ENCODE peak calls at places on chromosome 15, in four cellular contexts. A is Peyer's patch, Y is GM12865, V is bronchial epithelial cell. H is an unnamed sample.

GRCh38 chr15:79680721-79681120 is 216.1 kb downstream of the MTHFS start:
- DNase-seq in Y (peak), A (no peak), V (peak), H (no peak)

GRCh38 chr15:82918162-82918561 is 34.4 kb downstream of the HOMER2 start:
- DNase-seq in A (no peak), Y (no peak), V (no peak), H (no peak)

GRCh38 chr15:97652700-97653167 is 307.8 kb upstream of the ARRDC4 start:
- DNase-seq in A (peak), V (no peak), Y (no peak), H (no peak)

GRCh38 chr15:41332788-41333527 is at the start of gene NUSAP1:
- DNase-seq in V (peak), A (no peak), Y (peak), H (no peak)

GRCh38 chr15:74129411-74130088 is 836 bp upstream of the ISLR2 start:
- DNase-seq in A (no peak), V (no peak), Y (no peak), H (peak)

GRCh38 chr15:58951388-58952060 is 18.0 kb upstream of the SLTM start:
- DNase-seq in A (no peak), V (peak), Y (no peak), H (no peak)

GRCh38 chr15:43183270-43183669 is 1.9 kb upstream of the CCNDBP1 start:
- DNase-seq in V (no peak), Y (no peak), A (no peak), H (no peak)

GRCh38 chr15:58243083-58243482 is 104.9 kb downstream of the AQP9 start:
- DNase-seq in A (no peak), Y (no peak), V (no peak), H (no peak)

GRCh38 chr15:46735115-46735514 is 982.2 kb upstream of the SEMA6D start:
- DNase-seq in V (no peak), A (no peak), Y (peak), H (no peak)

GRCh38 chr15:65530318-65531111 is at the start of gene HACD3:
- DNase-seq in A (peak), Y (peak), V (peak), H (peak)

GRCh38 chr15:48352474-48353072 is 21.3 kb downstream of the DUT start:
- DNase-seq in V (peak), A (peak), Y (peak), H (peak)

GRCh38 chr15:97547381-97547780 is 413.1 kb upstream of the ARRDC4 start:
- DNase-seq in A (no peak), V (no peak), Y (no peak), H (no peak)

GRCh38 chr15:51600114-51600513 is 22.5 kb downstream of the DMXL2 start:
- DNase-seq in A (no peak), V (peak), Y (peak), H (no peak)

GRCh38 chr15:65133550-65134200 is at the start of gene PDCD7:
- DNase-seq in V (peak), Y (peak), A (peak), H (peak)

GRCh38 chr15:78072080-78072892 is 5.2 kb downstream of the TBC1D2B start:
- DNase-seq in Y (no peak), V (peak), A (peak), H (no peak)

GRCh38 chr15:74995779-74996765 is 709 bp downstream of the SCAMP5 start:
- DNase-seq in V (no peak), A (peak), Y (no peak), H (no peak)

GRCh38 chr15:90588427-90588826 is 58.7 kb downstream of the CRTC3 start:
- DNase-seq in Y (peak), V (no peak), A (no peak), H (no peak)

GRCh38 chr15:88022711-88023110 is 233.8 kb downstream of the NTRK3 start:
- DNase-seq in V (no peak), Y (no peak), A (no peak), H (no peak)

GRCh38 chr15:45253330-45253729 is 1.3 kb downstream of the SLC28A2 start:
- DNase-seq in Y (peak), A (no peak), V (no peak), H (no peak)

GRCh38 chr15:63870403-63871209 is 36.9 kb upstream of the HERC1 start:
- DNase-seq in Y (no peak), V (peak), A (no peak), H (no peak)

GRCh38 chr15:63626955-63627354 is 29.8 kb downstream of the FBXL22 start:
- DNase-seq in Y (peak), A (no peak), V (no peak), H (no peak)

DNA sequence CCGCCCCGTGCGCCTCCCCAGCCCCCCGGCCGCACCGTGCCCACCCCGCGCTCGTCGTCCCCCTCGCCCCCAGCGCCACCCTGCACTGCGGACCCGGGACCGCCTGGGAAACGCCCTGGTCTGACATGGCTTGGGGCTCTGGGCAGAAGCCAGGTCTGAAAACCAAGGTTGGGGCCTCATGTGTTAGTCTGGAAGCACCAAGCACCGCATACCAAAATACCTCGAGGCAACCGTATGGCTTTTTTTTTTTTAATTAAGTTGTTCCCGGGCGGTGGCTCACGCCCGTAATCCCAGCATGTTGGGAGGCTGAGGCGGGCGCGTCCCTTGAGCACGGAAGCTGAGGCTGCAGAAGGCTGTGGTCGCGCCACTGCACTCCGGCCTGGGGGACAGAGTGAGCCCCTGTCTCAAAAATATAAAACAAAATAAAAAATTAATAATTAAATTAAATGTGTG is 91.5 kb upstream of the CHD2 start:
- DNase-seq in A (no peak), Y (no peak), V (no peak), H (no peak)
- H3K4me3 ChIP-seq in A (peak), Y (peak), V (peak), H (peak)

GRCh38 chr15:56906766-56907165 is 11.7 kb upstream of the TCF12 start:
- DNase-seq in Y (no peak), V (peak), A (no peak), H (no peak)
- TF ChIP-seq CTCF in Y (no peak), V (no peak), A (no peak), H (no peak)

GRCh38 chr15:92653836-92654524 is 1.6 kb downstream of the FAM174B start:
- DNase-seq in V (no peak), Y (peak), A (peak), H (no peak)
- H3K4me3 ChIP-seq in V (no peak), Y (peak), A (no peak), H (peak)

DNA sequence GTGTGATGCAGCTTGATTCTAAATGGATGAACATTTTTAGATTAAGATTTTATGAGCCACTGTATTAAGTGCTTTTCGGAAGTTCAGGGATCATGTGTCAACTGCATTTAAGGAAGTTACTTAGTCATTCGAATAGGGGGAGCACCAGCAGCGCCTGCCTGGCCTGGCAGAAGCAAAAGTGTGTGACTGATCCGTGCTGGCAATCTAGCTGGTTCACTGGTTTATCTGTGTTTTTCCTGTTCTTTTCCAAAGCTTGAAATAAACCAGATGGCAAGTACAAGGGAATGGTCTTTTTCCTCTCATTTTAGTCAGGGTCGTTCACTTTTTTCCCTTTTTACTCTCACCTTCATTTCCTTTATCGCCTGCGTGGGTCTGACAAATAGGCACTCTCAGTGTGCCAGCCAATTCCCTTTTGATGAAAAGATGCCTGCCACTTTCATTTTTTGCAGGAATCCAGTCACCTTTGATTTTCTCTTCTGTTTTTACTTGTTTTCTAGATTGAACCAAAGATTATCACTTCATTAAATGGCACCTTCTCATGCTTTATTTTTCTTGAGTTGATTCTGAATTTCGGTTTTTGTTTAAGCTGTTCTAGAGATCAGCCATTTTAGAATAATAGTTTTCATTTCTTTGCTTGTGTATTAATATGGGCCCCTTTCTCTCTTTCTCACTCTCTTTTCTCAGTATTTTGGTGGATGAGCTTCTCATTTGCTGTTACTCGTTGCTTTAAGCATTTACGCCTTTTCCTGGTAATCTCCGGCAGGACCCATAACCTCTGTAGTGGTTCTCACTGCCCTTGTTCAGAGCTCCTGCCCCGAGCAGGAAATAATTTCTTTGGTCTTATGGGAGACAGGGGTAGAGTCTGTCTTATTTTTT is 2.8 kb downstream of the ABHD2 start:
- DNase-seq in Y (peak), V (peak), A (peak), H (peak)
- TF ChIP-seq CTCF in Y (no peak), V (peak), A (no peak), H (no peak)

DNA sequence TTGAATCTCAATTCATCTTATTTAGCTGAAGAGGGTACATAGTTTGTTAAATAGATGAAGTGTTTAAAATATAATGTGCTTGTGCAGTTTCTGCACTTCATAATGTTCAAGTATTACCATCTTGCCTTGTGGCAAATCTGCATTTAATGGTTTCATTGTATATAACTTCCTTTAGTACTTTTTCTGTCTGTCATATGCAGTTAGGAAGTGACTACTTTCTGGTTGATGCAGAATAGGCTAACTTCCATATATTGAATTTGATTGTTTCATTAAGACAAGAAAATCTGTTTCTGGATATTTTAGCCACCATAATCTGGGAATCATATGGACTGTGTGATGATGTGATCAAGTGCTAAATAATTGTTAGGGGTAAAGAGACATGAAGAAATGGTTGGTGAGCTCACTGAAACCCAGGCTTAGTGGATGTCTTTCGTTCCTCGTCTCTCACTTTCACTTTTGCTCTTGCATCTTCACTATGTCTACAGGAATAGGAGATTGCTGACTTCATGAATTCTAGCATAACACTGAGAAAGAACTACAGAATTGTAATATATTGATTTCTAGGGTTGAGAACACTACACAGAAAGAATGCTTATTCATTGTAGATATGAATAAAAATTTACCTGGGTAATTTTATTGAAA is 3.5 kb upstream of the MNS1 start:
- DNase-seq in Y (peak), V (no peak), A (no peak), H (peak)
- H3K4me3 ChIP-seq in Y (peak), V (no peak), A (peak), H (peak)